ENCODE peak calls at places on chromosomes 4 and X, in eight cellular contexts. C is EH; H is naive B cell; T is activated CD4-positive, alpha-beta T cell treated with anti-CD3 and anti-CD28 coated beads, Interleukin-2, amount 50 U/mL, for 1 hour; L is globus pallidus; O is posterior cingulate gyrus; R is CD4-positive, alpha-beta memory T cell; U is cardiac muscle cell. I is an unnamed sample.

GRCh38 chr4:13670456-13671150 is 43.1 kb upstream of the BOD1L1 start:
- DNase-seq in L (no peak), U (peak; percentile 63), C (peak; percentile 4), T (no peak), H (no peak), O (no peak), R (no peak), I (no peak)

GRCh38 chr4:107519057-107519456 is 201.0 kb downstream of the PAPSS1 start:
- DNase-seq in R (no peak), C (peak; percentile 17), T (no peak), L (no peak), H (no peak), O (no peak), U (peak; percentile 52), I (peak; percentile 4)

GRCh38 chr4:184388106-184388505 is 86.2 kb downstream of the IRF2 start:
- DNase-seq in O (no peak), T (no peak), L (no peak), R (no peak), C (no peak), H (no peak), U (no peak), I (no peak)

GRCh38 chr4:158599150-158599549 is 72.5 kb downstream of the C4orf46 start:
- DNase-seq in L (no peak), U (no peak), O (no peak), T (no peak), R (no peak), C (peak; percentile 6), H (no peak), I (no peak)

GRCh38 chrX:135213200-135213844 is 38.5 kb upstream of the ETDA start:
- DNase-seq in C (no peak), O (no peak), H (no peak), U (no peak), R (no peak), L (no peak), T (no peak), I (peak; percentile 3)

GRCh38 chr4:36502350-36502749 is 220.9 kb downstream of the DTHD1 start:
- DNase-seq in C (no peak), U (no peak), L (no peak), O (no peak), R (no peak), T (no peak), H (no peak), I (no peak)

GRCh38 chrX:110316351-110317078 is 1.4 kb downstream of the AMMECR1 start:
- DNase-seq in O (no peak), T (no peak), L (peak; percentile 19), H (no peak), R (no peak), U (peak; percentile 22), C (peak; percentile 39), I (no peak)

GRCh38 chr4:88939697-88940096 is 117.3 kb downstream of the FAM13A start:
- DNase-seq in H (no peak), T (no peak), O (no peak), C (peak; percentile 50), R (no peak), L (no peak), U (peak; percentile 77), I (no peak)

GRCh38 chr4:139696491-139696890 is 30.9 kb downstream of the MGST2 start:
- DNase-seq in H (no peak), L (no peak), C (no peak), T (no peak), U (no peak), O (no peak), R (no peak), I (no peak)

GRCh38 chr4:133287396-133287795 is 138.3 kb downstream of the PCDH10 start:
- DNase-seq in H (no peak), O (no peak), U (no peak), C (no peak), L (no peak), R (no peak), T (no peak), I (no peak)

GRCh38 chr4:41763741-41764140 is 15.2 kb upstream of the PHOX2B start:
- DNase-seq in L (no peak), H (no peak), O (no peak), C (no peak), U (no peak), T (no peak), R (no peak), I (no peak)

GRCh38 chr4:1611501-1611870 is 72.6 kb downstream of the FAM53A start:
- DNase-seq in U (no peak), C (no peak), L (no peak), R (no peak), O (no peak), H (no peak), T (no peak), I (no peak)

GRCh38 chr4:24853142-24853541 is 57.8 kb downstream of the SOD3 start:
- DNase-seq in C (no peak), O (no peak), T (no peak), U (peak; percentile 22), L (peak; percentile 66), H (no peak), R (no peak), I (no peak)

GRCh38 chrX:120739300-120739699 is 109.4 kb upstream of the C1GALT1C1 start:
- DNase-seq in R (no peak), U (no peak), C (no peak), T (no peak), H (no peak), O (no peak), L (no peak), I (no peak)

GRCh38 chr4:135122457-135122856 is 920.9 kb upstream of the PABPC4L start:
- DNase-seq in H (no peak), O (no peak), T (no peak), R (no peak), L (no peak), U (no peak), C (no peak), I (no peak)

GRCh38 chr4:53537606-53538005 is 53.7 kb downstream of the LNX1 start:
- DNase-seq in O (no peak), U (no peak), C (no peak), R (no peak), H (no peak), T (no peak), L (no peak), I (no peak)

I was measured in CD4-positive, CD25-positive, alpha-beta regulatory T cell.